ENCODE peak calls at places on chromosomes 7 and 10, in seven cellular contexts. Y is heart right ventricle; K is NCI-H1105; P is GM20000; V is fibroblast of lung; M is GDM1; D is activated naive CD4-positive, alpha-beta T cell treated with anti-CD3 and anti-CD28 coated beads, Interleukin-2, amount 50 U/mL, for 16 hours. S is an unnamed sample.

GRCh38 chr10:69397972-69398371 is 18.7 kb downstream of the TACR2 start:
- DNase-seq in M (no peak), V (peak), P (no peak), D (no peak), K (no peak), Y (no peak), S (no peak)

GRCh38 chr7:96407427-96407826 is 85.5 kb upstream of the SLC25A13 start:
- DNase-seq in P (no peak), D (no peak), Y (no peak), K (no peak), M (no peak), V (no peak), S (no peak)

GRCh38 chr7:23121175-23121574 is 15.6 kb downstream of the KLHL7 start:
- DNase-seq in V (no peak), Y (no peak), P (no peak), K (no peak), D (no peak), M (no peak), S (no peak)

GRCh38 chr7:149627911-149628310 is 130.3 kb upstream of the ZNF746 start:
- DNase-seq in V (no peak), Y (no peak), D (no peak), M (no peak), K (no peak), P (no peak), S (no peak)

GRCh38 chr10:6143128-6143527 is 54.3 kb downstream of the RBM17 start:
- DNase-seq in K (no peak), D (no peak), Y (no peak), V (no peak), P (no peak), M (no peak), S (no peak)

GRCh38 chr7:12315049-12315448 is 88.6 kb downstream of the VWDE start:
- DNase-seq in Y (no peak), V (no peak), P (no peak), M (no peak), K (peak), D (no peak), S (no peak)

GRCh38 chr7:30977896-30978564 is 14.3 kb downstream of the GHRHR start:
- DNase-seq in P (no peak), Y (no peak), V (peak), K (peak), M (no peak), D (no peak), S (no peak)

GRCh38 chr7:37952240-37952639 is 31.8 kb downstream of the EPDR1 start:
- DNase-seq in V (no peak), D (no peak), P (no peak), K (no peak), Y (no peak), M (no peak), S (no peak)

GRCh38 chr7:47711776-47712175 is 129.9 kb upstream of the TNS3 start:
- DNase-seq in K (no peak), M (no peak), Y (no peak), D (no peak), V (no peak), P (no peak), S (no peak)

GRCh38 chr7:70266186-70266585 is 667.9 kb downstream of the AUTS2 start:
- DNase-seq in V (peak), P (no peak), D (no peak), M (no peak), Y (no peak), K (no peak), S (no peak)